ENCODE peak calls at places on chromosomes 13 and 19, in seven cellular contexts. D, S, H, V, N, O and L are unnamed samples.

GRCh38 chr19:9901020-9901419 is 35.3 kb downstream of the OLFM2 start:
- DNase-seq in D (no peak), V (no peak), S (no peak), O (no peak), H (no peak), N (no peak), L (no peak)

GRCh38 chr13:24112791-24113190 is 47.7 kb upstream of the SPATA13 start:
- DNase-seq in S (no peak), O (no peak), N (no peak), D (no peak), V (no peak), H (no peak), L (peak)

GRCh38 chr19:45403272-45403671 is 1.6 kb downstream of the PPP1R13L start:
- DNase-seq in O (no peak), D (no peak), S (no peak), H (no peak), N (no peak), V (no peak), L (no peak)

GRCh38 chr13:111965466-111966214 is 101.3 kb upstream of the SOX1 start:
- DNase-seq in S (no peak), V (no peak), H (no peak), D (no peak), O (no peak), N (no peak), L (no peak)

GRCh38 chr13:58884810-58885209 is 1253.3 kb downstream of the PCDH17 start:
- DNase-seq in S (no peak), H (no peak), D (peak), V (no peak), N (no peak), O (no peak), L (no peak)

GRCh38 chr19:44598880-44599279 is 14.5 kb upstream of the IGSF23 start:
- DNase-seq in O (no peak), V (no peak), S (no peak), N (no peak), H (no peak), D (no peak), L (no peak)

GRCh38 chr19:58477871-58478270 is 1.7 kb downstream of the ZNF446 start:
- DNase-seq in S (no peak), O (no peak), V (no peak), H (no peak), N (no peak), D (no peak), L (no peak)

GRCh38 chr13:77535448-77535847 is at the start of gene SCEL:
- DNase-seq in V (no peak), H (no peak), N (no peak), S (no peak), D (no peak), O (peak), L (no peak)

GRCh38 chr19:20503536-20503935 is 62.0 kb downstream of the ZNF737 start:
- DNase-seq in D (no peak), O (peak), N (peak), V (no peak), H (no peak), S (peak), L (peak)

GRCh38 chr13:43354147-43354945 is 331.0 kb downstream of the DNAJC15 start:
- DNase-seq in N (no peak), V (no peak), S (peak), H (no peak), D (no peak), O (no peak), L (no peak)

GRCh38 chr19:34306824-34307223 is 52.5 kb downstream of the GARRE1 start:
- DNase-seq in N (no peak), O (no peak), S (no peak), H (no peak), V (no peak), D (no peak), L (no peak)

GRCh38 chr19:34309368-34310138 is 55.2 kb downstream of the GARRE1 start:
- DNase-seq in V (no peak), O (no peak), S (no peak), H (no peak), N (no peak), D (no peak), L (no peak)

GRCh38 chr19:34310494-34310981 is 54.5 kb upstream of the GPI start:
- DNase-seq in N (no peak), V (no peak), O (no peak), D (no peak), H (no peak), S (no peak), L (no peak)

GRCh38 chr19:34306213-34306661 is 51.9 kb downstream of the GARRE1 start:
- DNase-seq in V (no peak), S (no peak), N (no peak), D (no peak), H (no peak), O (no peak), L (no peak)

GRCh38 chr19:34308381-34309367 is 54.3 kb downstream of the GARRE1 start:
- DNase-seq in S (peak), N (no peak), H (no peak), O (no peak), V (no peak), D (no peak), L (no peak)
- TF ChIP-seq CTCF in S (no peak), N (no peak), H (no peak), O (no peak), V (no peak), D (no peak), L (no peak)

GRCh38 chr13:72508392-72508791 is 219.0 kb downstream of the MZT1 start:
- DNase-seq in N (no peak), H (no peak), S (no peak), V (no peak), O (no peak), D (no peak), L (no peak)

GRCh38 chr13:72505376-72505775 is 222.1 kb downstream of the MZT1 start:
- DNase-seq in D (no peak), V (no peak), N (no peak), S (no peak), H (no peak), O (no peak), L (no peak)

GRCh38 chr13:72507394-72508199 is 219.8 kb downstream of the MZT1 start:
- DNase-seq in O (no peak), V (no peak), H (no peak), D (no peak), S (no peak), N (no peak), L (no peak)

GRCh38 chr13:72504026-72504925 is 223.2 kb downstream of the MZT1 start:
- DNase-seq in D (no peak), N (no peak), H (no peak), V (no peak), S (no peak), O (no peak), L (peak)

GRCh38 chr13:72506706-72507105 is 220.7 kb downstream of the MZT1 start:
- DNase-seq in D (no peak), S (no peak), N (no peak), V (no peak), H (no peak), O (no peak), L (no peak)
- TF ChIP-seq CTCF in D (no peak), S (no peak), N (no peak), V (no peak), H (no peak), O (no peak), L (no peak)

GRCh38 chr19:28793391-28794168 is 419.4 kb downstream of the UQCRFS1 start:
- DNase-seq in H (peak), V (no peak), N (no peak), D (peak), S (no peak), O (no peak), L (no peak)
- TF ChIP-seq CTCF in H (no peak), V (no peak), N (no peak), D (no peak), S (no peak), O (no peak), L (no peak)

DNA sequence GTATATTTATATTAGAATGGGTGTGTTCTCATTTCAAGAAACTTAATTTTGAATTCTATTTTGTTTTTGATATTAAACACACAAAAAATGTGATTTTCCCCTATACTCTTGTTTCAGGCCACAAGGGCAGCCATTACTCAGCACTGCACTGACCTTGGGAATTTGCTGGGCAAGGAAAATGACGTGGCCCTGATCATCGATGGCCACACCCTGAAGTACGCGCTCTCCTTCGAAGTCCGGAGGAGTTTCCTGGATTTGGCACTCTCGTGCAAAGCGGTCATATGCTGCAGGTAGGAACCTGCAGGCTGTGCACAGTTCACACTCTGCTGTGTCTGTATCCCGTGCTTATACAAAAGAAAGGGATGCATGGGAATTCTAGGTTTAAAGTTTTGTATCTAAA is 327.3 kb downstream of the ATP8A2 start:
- DNase-seq in H (no peak), N (no peak), O (no peak), D (no peak), S (no peak), V (no peak), L (no peak)
- TF ChIP-seq CTCF in H (no peak), N (no peak), O (no peak), D (no peak), S (no peak), V (no peak), L (no peak)

GRCh38 chr19:40444181-40445005 is at the start of gene SERTAD3:
- DNase-seq in V (peak), N (peak), H (peak), S (peak), D (peak), O (peak), L (peak)
- TF ChIP-seq CTCF in V (peak), N (peak), H (peak), S (peak), D (peak), O (no peak), L (peak)